ENCODE peak calls at places on chromosomes 16 and 17, in four cellular contexts. L is HFF-Myc, R is skeletal muscle cell, E is fibroblast of mammary gland. J is an unnamed sample.

GRCh38 chr16:1655269-1655807 is 22.7 kb upstream of the JPT2 start:
- DNase-seq in E (no peak), L (no peak), R (no peak), J (no peak)

GRCh38 chr17:77879896-77880280 is 78.6 kb upstream of the TNRC6C start:
- DNase-seq in R (no peak), L (no peak), E (no peak), J (no peak)

GRCh38 chr17:39000021-39000601 is 32.9 kb upstream of the FBXO47 start:
- DNase-seq in R (no peak), L (no peak), E (no peak), J (no peak)

GRCh38 chr16:29007865-29008593 is 23.2 kb downstream of the LAT start:
- DNase-seq in L (peak; percentile 77), E (peak; percentile 98), R (no peak), J (no peak)

GRCh38 chr16:53817117-53817516 is 113.2 kb downstream of the FTO start:
- DNase-seq in L (peak; percentile 70), R (peak; percentile 91), E (peak; percentile 95), J (no peak)

GRCh38 chr16:30659507-30660423 is 1.5 kb downstream of the FBRS start:
- DNase-seq in L (no peak), E (no peak), R (no peak), J (no peak)

GRCh38 chr17:75087558-75088453 is at the start of gene SLC16A5:
- DNase-seq in L (peak; percentile 68), E (peak; percentile 65), R (no peak), J (peak; percentile 84)

GRCh38 chr17:1867307-1867706 is 37.5 kb downstream of the RPA1 start:
- DNase-seq in R (no peak), E (no peak), L (no peak), J (no peak)

GRCh38 chr17:72556944-72557826 is 436.4 kb downstream of the SOX9 start:
- DNase-seq in R (no peak), L (peak; percentile 25), E (peak; percentile 56), J (peak; percentile 82)

GRCh38 chr16:79800016-79800608 is 199.6 kb upstream of the MAF start:
- DNase-seq in L (no peak), E (no peak), R (no peak), J (no peak)

GRCh38 chr17:2093349-2093748 is 38.4 kb downstream of the HIC1 start:
- DNase-seq in L (no peak), E (no peak), R (no peak), J (no peak)

GRCh38 chr16:85473909-85474640 is 139.0 kb upstream of the GSE1 start:
- DNase-seq in R (no peak), L (no peak), E (peak; percentile 12), J (no peak)

GRCh38 chr17:3635474-3636153 is 436 bp downstream of the SHPK start:
- DNase-seq in L (no peak), E (no peak), R (no peak), J (peak; percentile 30)

GRCh38 chr16:79286646-79287423 is 313.7 kb downstream of the MAF start:
- DNase-seq in L (no peak), E (no peak), R (no peak), J (no peak)

GRCh38 chr17:76547183-76547641 is 7.4 kb downstream of the PRCD start:
- DNase-seq in L (no peak), E (peak; percentile 90), R (peak; percentile 49), J (no peak)

GRCh38 chr17:48162946-48163506 is 55.5 kb downstream of the SNX11 start:
- DNase-seq in R (no peak), E (no peak), L (no peak), J (peak; percentile 41)

GRCh38 chr17:9941305-9941704 is 36.2 kb upstream of the RCVRN start:
- DNase-seq in L (no peak), R (no peak), E (no peak), J (no peak)

GRCh38 chr17:58587713-58588117 is 73.3 kb upstream of the MTMR4 start:
- DNase-seq in R (no peak), L (no peak), E (peak; percentile 28), J (peak; percentile 61)

GRCh38 chr17:47716381-47716780 is 16.7 kb upstream of the TBX21 start:
- DNase-seq in E (no peak), L (no peak), R (no peak), J (no peak)

GRCh38 chr17:17151962-17152361 is 54.2 kb downstream of the PLD6 start:
- DNase-seq in R (peak; percentile 74), L (peak; percentile 79), E (peak; percentile 96), J (no peak)

GRCh38 chr17:28090551-28090950 is 48.1 kb downstream of the NLK start:
- DNase-seq in E (no peak), R (no peak), L (no peak), J (no peak)

GRCh38 chr16:51163366-51163765 is 12.3 kb upstream of the SALL1 start:
- DNase-seq in R (peak; percentile 37), L (no peak), E (peak; percentile 67), J (no peak)

GRCh38 chr16:89017543-89017942 is 40.5 kb upstream of the CBFA2T3 start:
- DNase-seq in E (no peak), L (no peak), R (no peak), J (no peak)

GRCh38 chr17:40327735-40328385 is 18.9 kb downstream of the RARA start:
- DNase-seq in L (no peak), R (no peak), E (no peak), J (no peak)

GRCh38 chr17:34235389-34236028 is 19.6 kb upstream of the CCL2 start:
- DNase-seq in E (peak; percentile 33), L (no peak), R (no peak), J (no peak)

J was measured in HAP-1.